ENCODE peak calls at places on chromosomes 6 and 20, in seven cellular contexts. D, X, Y, G, N, U and H are unnamed samples.

GRCh38 chr20:46994341-46994740 is 99.7 kb downstream of the EYA2 start:
- DNase-seq in Y (no peak), D (no peak), G (no peak), N (no peak), X (no peak), U (peak), H (no peak)

GRCh38 chr6:108119212-108120141 is 44.9 kb upstream of the OSTM1 start:
- DNase-seq in N (no peak), X (peak), U (peak), G (no peak), D (no peak), Y (no peak), H (no peak)

GRCh38 chr6:31202259-31203166 is 32.0 kb upstream of the POU5F1 start:
- DNase-seq in U (no peak), N (no peak), D (no peak), G (no peak), Y (no peak), X (no peak), H (no peak)

GRCh38 chr6:148628251-148628650 is 118.6 kb upstream of the UST start:
- DNase-seq in Y (no peak), X (peak), U (no peak), N (no peak), G (no peak), D (no peak), H (no peak)

GRCh38 chr6:130406935-130407532 is 41.2 kb downstream of the TMEM200A start:
- DNase-seq in N (no peak), U (no peak), Y (no peak), D (no peak), X (no peak), G (no peak), H (no peak)

GRCh38 chr20:21505810-21506530 is 7.9 kb downstream of the NKX2-2 start:
- DNase-seq in D (no peak), U (peak), X (peak), G (no peak), Y (peak), N (peak), H (no peak)

GRCh38 chr20:50273601-50274491 is 83.2 kb downstream of the CEBPB start:
- DNase-seq in U (no peak), X (no peak), D (no peak), G (no peak), Y (no peak), N (no peak), H (no peak)

GRCh38 chr6:169969372-169970099 is 218.1 kb downstream of the ERMARD start:
- DNase-seq in N (no peak), X (peak), D (no peak), U (no peak), Y (no peak), G (no peak), H (no peak)

GRCh38 chr6:100346828-100347227 is 117.9 kb downstream of the SIM1 start:
- DNase-seq in Y (no peak), G (no peak), D (no peak), N (no peak), X (no peak), U (no peak), H (no peak)

GRCh38 chr6:20483902-20484497 is 50.3 kb upstream of the CDKAL1 start:
- DNase-seq in G (peak), U (no peak), Y (no peak), D (no peak), N (no peak), X (peak), H (no peak)